ENCODE peak calls at places on chromosome 5, in four cellular contexts. H, Q, N and I are unnamed samples.

GRCh38 chr5:73180561-73180960 is 7.6 kb downstream of the TMEM174 start:
- DNase-seq in N (no peak), H (no peak), Q (no peak), I (no peak)

GRCh38 chr5:160694896-160695295 is 157.1 kb downstream of the ATP10B start:
- DNase-seq in Q (no peak), N (no peak), H (no peak), I (no peak)

GRCh38 chr5:79346420-79346824 is 110.5 kb downstream of the JMY start:
- DNase-seq in H (peak), Q (no peak), N (no peak), I (no peak)

GRCh38 chr5:178667685-178668084 is 40.8 kb upstream of the CLK4 start:
- DNase-seq in H (no peak), Q (no peak), N (no peak), I (no peak)

GRCh38 chr5:66170196-66170919 is 26.3 kb downstream of the SREK1 start:
- DNase-seq in N (no peak), H (no peak), Q (no peak), I (no peak)

GRCh38 chr5:154278172-154278571 is 87.6 kb downstream of the GALNT10 start:
- DNase-seq in N (no peak), H (peak), Q (no peak), I (no peak)

GRCh38 chr5:159906957-159907356 is 9.3 kb upstream of the ADRA1B start:
- DNase-seq in N (no peak), H (no peak), Q (no peak), I (no peak)

GRCh38 chr5:90548069-90548593 is 10.5 kb upstream of the ADGRV1 start:
- DNase-seq in H (no peak), Q (no peak), N (no peak), I (no peak)

GRCh38 chr5:59428391-59428790 is 465.1 kb downstream of the PDE4D start:
- DNase-seq in H (no peak), N (no peak), Q (no peak), I (no peak)

GRCh38 chr5:120545007-120545406 is 80.9 kb downstream of the PRR16 start:
- DNase-seq in H (peak), Q (no peak), N (no peak), I (no peak)

GRCh38 chr5:124007675-124008398 is 495.9 kb downstream of the CSNK1G3 start:
- DNase-seq in Q (no peak), H (peak), N (no peak), I (no peak)

GRCh38 chr5:139378101-139378825 is 4.8 kb downstream of the SLC23A1 start:
- DNase-seq in H (no peak), N (no peak), Q (no peak), I (no peak)

GRCh38 chr5:113321266-113321665 is 113.5 kb downstream of the TSSK1B start:
- DNase-seq in H (no peak), N (no peak), Q (no peak), I (no peak)

GRCh38 chr5:82662340-82662739 is 384.2 kb upstream of the RPS23 start:
- DNase-seq in H (no peak), Q (no peak), N (no peak), I (no peak)

GRCh38 chr5:172775326-172776234 is 4.6 kb upstream of the DUSP1 start:
- DNase-seq in H (peak), N (peak), Q (no peak), I (peak)

GRCh38 chr5:102152906-102153787 is 142.9 kb downstream of the SLCO4C1 start:
- DNase-seq in Q (peak), H (no peak), N (no peak), I (no peak)

GRCh38 chr5:73728493-73729273 is 102.7 kb downstream of the ARHGEF28 start:
- DNase-seq in Q (no peak), N (no peak), H (no peak), I (no peak)

DNA sequence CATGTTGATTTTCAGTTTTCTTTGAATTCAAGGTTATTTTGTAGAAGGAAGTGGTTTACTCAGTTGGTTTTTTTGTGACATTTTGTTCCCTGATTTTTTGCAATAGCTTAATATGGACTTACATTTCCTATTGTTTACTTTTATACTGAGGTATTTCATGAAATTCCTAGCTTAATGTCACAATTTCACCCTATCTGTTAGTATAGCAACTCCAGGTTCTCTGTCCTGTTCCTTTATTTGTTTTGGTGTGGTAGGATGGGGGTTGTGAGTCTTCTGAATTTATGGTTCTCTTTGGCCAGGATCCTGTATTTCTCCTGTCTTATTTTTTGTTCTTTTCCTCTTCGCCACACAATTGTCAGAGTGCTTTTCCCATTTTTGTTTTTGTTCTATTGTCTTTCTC is 523.4 kb upstream of the ARRDC3 start:
- DNase-seq in N (no peak), Q (no peak), H (no peak), I (no peak)
- TF ChIP-seq CTCF in N (no peak), Q (no peak), H (no peak), I (no peak)

GRCh38 chr5:135721548-135722090 is 112.8 kb upstream of the SLC25A48 start:
- DNase-seq in Q (no peak), H (no peak), N (peak), I (no peak)
- TF ChIP-seq CTCF in Q (no peak), H (no peak), N (no peak), I (no peak)

DNA sequence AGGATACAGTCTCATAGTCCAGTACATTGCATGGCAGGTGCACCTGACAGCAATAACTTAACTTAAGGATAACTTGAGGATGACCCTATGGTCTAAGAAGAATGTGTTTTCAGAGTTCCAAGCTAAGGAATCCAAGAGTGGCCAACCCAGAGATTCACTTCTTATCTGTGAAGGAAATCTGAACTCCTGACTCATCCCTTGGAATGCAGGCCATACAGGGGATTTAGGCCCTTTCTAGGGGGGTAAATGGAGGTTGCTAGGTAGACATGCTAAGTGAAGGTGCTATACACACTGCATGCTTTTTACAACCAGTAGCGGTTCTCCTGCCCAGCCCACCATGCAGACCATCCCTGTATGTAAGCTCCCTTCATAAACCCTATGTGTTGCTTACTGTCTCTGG is 50.4 kb downstream of the HTR1A start:
- DNase-seq in Q (no peak), N (no peak), H (no peak), I (no peak)
- TF ChIP-seq CTCF in Q (no peak), N (no peak), H (no peak), I (no peak)

DNA sequence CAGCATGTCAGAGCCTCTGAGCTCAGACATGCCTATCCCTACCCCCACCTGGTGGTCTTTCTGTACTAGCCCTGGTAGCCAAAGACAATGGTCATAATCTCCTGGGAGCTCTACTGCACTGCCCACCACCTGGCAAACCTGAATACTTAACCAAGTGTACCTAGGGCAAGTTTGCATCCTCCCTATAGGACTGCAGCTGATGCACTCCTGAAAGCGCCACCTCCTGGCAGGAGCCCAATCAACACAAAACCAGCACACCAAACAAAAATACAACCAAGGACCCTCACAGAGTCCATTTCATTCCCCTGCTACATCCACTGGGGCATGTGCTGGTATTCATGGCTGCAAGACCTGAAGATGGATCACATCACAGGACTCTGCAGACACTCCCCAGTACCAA is 14.8 kb upstream of the FAM174A start:
- DNase-seq in N (no peak), H (no peak), Q (no peak), I (no peak)
- TF ChIP-seq CTCF in N (no peak), H (no peak), Q (no peak), I (no peak)

GRCh38 chr5:16464664-16465543 is 696 bp downstream of the ZNF622 start:
- DNase-seq in H (no peak), Q (no peak), N (no peak), I (no peak)
- TF ChIP-seq CTCF in H (peak), Q (no peak), N (no peak), I (no peak)

DNA sequence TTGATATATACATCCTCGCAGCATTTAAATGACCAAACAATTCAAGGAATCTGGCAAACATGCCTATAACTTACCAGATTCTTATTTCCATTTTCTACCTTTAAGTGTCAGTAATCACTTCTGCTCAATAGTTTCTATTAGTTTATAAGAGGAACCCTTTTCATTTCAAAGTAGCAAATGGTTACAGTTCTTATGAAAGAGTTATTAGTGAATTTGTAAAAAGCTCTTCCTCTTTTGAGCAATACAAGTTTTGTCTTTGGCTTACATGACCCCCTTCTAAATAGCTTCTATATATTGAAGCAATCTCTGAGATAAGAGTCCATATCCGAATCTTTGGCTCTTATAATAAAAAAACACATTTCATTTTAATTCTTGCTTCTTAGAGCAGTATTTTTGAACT is 42.0 kb downstream of the ELL2 start:
- DNase-seq in Q (no peak), H (no peak), N (no peak), I (no peak)
- TF ChIP-seq CTCF in Q (no peak), H (no peak), N (no peak), I (no peak)